ENCODE peak calls at places on chromosomes 2 and 18, in nine cellular contexts. One of them, this sample, is unnamed.

GRCh38 chr2:16093639-16094447 is 153.5 kb downstream of the MYCN start:
- DNase-seq in PC-3: no peak
- DNase-seq in MM.1S: no peak
- DNase-seq in HCT116: no peak
- DNase-seq in endothelial cell of umbilical vein: no peak
- DNase-seq in SK-N-MC: no peak
- DNase-seq in K562: no peak
- DNase-seq in HepG2: peak; percentile 60
- DNase-seq in hepatocyte: peak; percentile 80
- DNase-seq in this sample: no peak

GRCh38 chr18:8501044-8501443 is 108.2 kb upstream of the RAB12 start:
- DNase-seq in PC-3: no peak
- DNase-seq in MM.1S: no peak
- DNase-seq in HCT116: no peak
- DNase-seq in endothelial cell of umbilical vein: no peak
- DNase-seq in SK-N-MC: no peak
- DNase-seq in K562: no peak
- DNase-seq in HepG2: no peak
- DNase-seq in hepatocyte: no peak
- DNase-seq in this sample: no peak

GRCh38 chr2:62774555-62775366 is 69.2 kb downstream of the EHBP1 start:
- DNase-seq in PC-3: peak; percentile 80
- DNase-seq in MM.1S: peak; percentile 36
- DNase-seq in HCT116: peak; percentile 49
- DNase-seq in endothelial cell of umbilical vein: peak; percentile 62
- DNase-seq in SK-N-MC: peak; percentile 37
- DNase-seq in K562: peak; percentile 18
- DNase-seq in HepG2: peak; percentile 78
- DNase-seq in hepatocyte: peak; percentile 65
- DNase-seq in this sample: peak; percentile 21

GRCh38 chr2:118202707-118203303 is 114.5 kb downstream of the INSIG2 start:
- DNase-seq in PC-3: peak; percentile 61
- DNase-seq in MM.1S: peak; percentile 55
- DNase-seq in HCT116: no peak
- DNase-seq in endothelial cell of umbilical vein: peak; percentile 43
- DNase-seq in SK-N-MC: no peak
- DNase-seq in K562: peak; percentile 47
- DNase-seq in HepG2: peak; percentile 54
- DNase-seq in hepatocyte: peak; percentile 67
- DNase-seq in this sample: peak; percentile 76

GRCh38 chr2:36376992-36377738 is 21.6 kb downstream of the CRIM1 start:
- DNase-seq in PC-3: peak; percentile 96
- DNase-seq in MM.1S: no peak
- DNase-seq in HCT116: no peak
- DNase-seq in endothelial cell of umbilical vein: peak; percentile 71
- DNase-seq in SK-N-MC: no peak
- DNase-seq in K562: no peak
- DNase-seq in HepG2: no peak
- DNase-seq in hepatocyte: no peak
- DNase-seq in this sample: no peak

GRCh38 chr2:25088817-25089485 is 47.1 kb downstream of the EFR3B start:
- DNase-seq in PC-3: no peak
- DNase-seq in MM.1S: no peak
- DNase-seq in HCT116: no peak
- DNase-seq in endothelial cell of umbilical vein: no peak
- DNase-seq in SK-N-MC: no peak
- DNase-seq in K562: no peak
- DNase-seq in HepG2: no peak
- DNase-seq in hepatocyte: no peak
- DNase-seq in this sample: peak; percentile 17

GRCh38 chr2:164662066-164662465 is 40.8 kb upstream of the GRB14 start:
- DNase-seq in PC-3: no peak
- DNase-seq in MM.1S: no peak
- DNase-seq in HCT116: no peak
- DNase-seq in endothelial cell of umbilical vein: no peak
- DNase-seq in SK-N-MC: no peak
- DNase-seq in K562: no peak
- DNase-seq in HepG2: no peak
- DNase-seq in hepatocyte: no peak
- DNase-seq in this sample: no peak

GRCh38 chr2:204638795-204639194 is 93.5 kb downstream of the PARD3B start:
- DNase-seq in PC-3: no peak
- DNase-seq in MM.1S: no peak
- DNase-seq in HCT116: no peak
- DNase-seq in endothelial cell of umbilical vein: no peak
- DNase-seq in SK-N-MC: no peak
- DNase-seq in K562: no peak
- DNase-seq in HepG2: no peak
- DNase-seq in hepatocyte: peak; percentile 7
- DNase-seq in this sample: no peak

GRCh38 chr2:45184606-45185005 is 175.4 kb upstream of the SIX2 start:
- DNase-seq in PC-3: peak; percentile 95
- DNase-seq in MM.1S: no peak
- DNase-seq in HCT116: peak; percentile 28
- DNase-seq in endothelial cell of umbilical vein: no peak
- DNase-seq in SK-N-MC: no peak
- DNase-seq in K562: no peak
- DNase-seq in HepG2: no peak
- DNase-seq in hepatocyte: no peak
- DNase-seq in this sample: no peak

GRCh38 chr2:240055177-240055917 is 2.0 kb upstream of the OR6B3 start:
- DNase-seq in PC-3: no peak
- DNase-seq in MM.1S: no peak
- DNase-seq in HCT116: no peak
- DNase-seq in endothelial cell of umbilical vein: no peak
- DNase-seq in SK-N-MC: no peak
- DNase-seq in K562: no peak
- DNase-seq in HepG2: no peak
- DNase-seq in hepatocyte: no peak
- DNase-seq in this sample: no peak

GRCh38 chr2:72544554-72544953 is 281.3 kb downstream of the EXOC6B start:
- DNase-seq in PC-3: no peak
- DNase-seq in MM.1S: no peak
- DNase-seq in HCT116: no peak
- DNase-seq in endothelial cell of umbilical vein: no peak
- DNase-seq in SK-N-MC: no peak
- DNase-seq in K562: no peak
- DNase-seq in HepG2: no peak
- DNase-seq in hepatocyte: no peak
- DNase-seq in this sample: no peak

GRCh38 chr2:25197336-25198208 is 29.2 kb upstream of the POMC start:
- DNase-seq in PC-3: no peak
- DNase-seq in MM.1S: no peak
- DNase-seq in HCT116: no peak
- DNase-seq in endothelial cell of umbilical vein: no peak
- DNase-seq in SK-N-MC: no peak
- DNase-seq in K562: no peak
- DNase-seq in HepG2: no peak
- DNase-seq in hepatocyte: peak; percentile 26
- DNase-seq in this sample: no peak

GRCh38 chr18:9231852-9232476 is 95.4 kb downstream of the ANKRD12 start:
- DNase-seq in PC-3: no peak
- DNase-seq in MM.1S: no peak
- DNase-seq in HCT116: no peak
- DNase-seq in endothelial cell of umbilical vein: no peak
- DNase-seq in SK-N-MC: no peak
- DNase-seq in K562: no peak
- DNase-seq in HepG2: no peak
- DNase-seq in hepatocyte: no peak
- DNase-seq in this sample: no peak

GRCh38 chr2:36413218-36413617 is 57.6 kb downstream of the CRIM1 start:
- DNase-seq in PC-3: no peak
- DNase-seq in MM.1S: no peak
- DNase-seq in HCT116: no peak
- DNase-seq in endothelial cell of umbilical vein: peak; percentile 88
- DNase-seq in SK-N-MC: no peak
- DNase-seq in K562: no peak
- DNase-seq in HepG2: peak; percentile 36
- DNase-seq in hepatocyte: no peak
- DNase-seq in this sample: no peak

GRCh38 chr2:143878131-143878530 is 641.8 kb downstream of the ZEB2 start:
- DNase-seq in PC-3: no peak
- DNase-seq in MM.1S: no peak
- DNase-seq in HCT116: no peak
- DNase-seq in endothelial cell of umbilical vein: no peak
- DNase-seq in SK-N-MC: no peak
- DNase-seq in K562: no peak
- DNase-seq in HepG2: no peak
- DNase-seq in hepatocyte: no peak
- DNase-seq in this sample: peak; percentile 12

GRCh38 chr2:182133195-182133891 is 147.7 kb downstream of the PPP1R1C start:
- DNase-seq in PC-3: peak; percentile 49
- DNase-seq in MM.1S: no peak
- DNase-seq in HCT116: no peak
- DNase-seq in endothelial cell of umbilical vein: peak; percentile 62
- DNase-seq in SK-N-MC: no peak
- DNase-seq in K562: no peak
- DNase-seq in HepG2: no peak
- DNase-seq in hepatocyte: no peak
- DNase-seq in this sample: no peak

GRCh38 chr18:78871631-78872030 is 108.0 kb upstream of the SALL3 start:
- DNase-seq in PC-3: no peak
- DNase-seq in MM.1S: no peak
- DNase-seq in HCT116: no peak
- DNase-seq in endothelial cell of umbilical vein: no peak
- DNase-seq in SK-N-MC: no peak
- DNase-seq in K562: no peak
- DNase-seq in HepG2: no peak
- DNase-seq in hepatocyte: no peak
- DNase-seq in this sample: no peak

GRCh38 chr18:77133051-77133919 is 702 bp upstream of the MBP start:
- DNase-seq in PC-3: peak; percentile 45
- DNase-seq in MM.1S: no peak
- DNase-seq in HCT116: no peak
- DNase-seq in endothelial cell of umbilical vein: no peak
- DNase-seq in SK-N-MC: no peak
- DNase-seq in K562: no peak
- DNase-seq in HepG2: no peak
- DNase-seq in hepatocyte: peak; percentile 72
- DNase-seq in this sample: peak; percentile 52
- TF ChIP-seq EZH2 in PC-3: no peak
- TF ChIP-seq EZH2 in MM.1S: no peak
- TF ChIP-seq EZH2 in HCT116: no peak
- TF ChIP-seq EZH2 in endothelial cell of umbilical vein: no peak
- TF ChIP-seq EZH2 in SK-N-MC: no peak
- TF ChIP-seq EZH2 in K562: no peak
- TF ChIP-seq EZH2 in HepG2: no peak
- TF ChIP-seq EZH2 in hepatocyte: no peak
- TF ChIP-seq EZH2 in this sample: peak; percentile 74

DNA sequence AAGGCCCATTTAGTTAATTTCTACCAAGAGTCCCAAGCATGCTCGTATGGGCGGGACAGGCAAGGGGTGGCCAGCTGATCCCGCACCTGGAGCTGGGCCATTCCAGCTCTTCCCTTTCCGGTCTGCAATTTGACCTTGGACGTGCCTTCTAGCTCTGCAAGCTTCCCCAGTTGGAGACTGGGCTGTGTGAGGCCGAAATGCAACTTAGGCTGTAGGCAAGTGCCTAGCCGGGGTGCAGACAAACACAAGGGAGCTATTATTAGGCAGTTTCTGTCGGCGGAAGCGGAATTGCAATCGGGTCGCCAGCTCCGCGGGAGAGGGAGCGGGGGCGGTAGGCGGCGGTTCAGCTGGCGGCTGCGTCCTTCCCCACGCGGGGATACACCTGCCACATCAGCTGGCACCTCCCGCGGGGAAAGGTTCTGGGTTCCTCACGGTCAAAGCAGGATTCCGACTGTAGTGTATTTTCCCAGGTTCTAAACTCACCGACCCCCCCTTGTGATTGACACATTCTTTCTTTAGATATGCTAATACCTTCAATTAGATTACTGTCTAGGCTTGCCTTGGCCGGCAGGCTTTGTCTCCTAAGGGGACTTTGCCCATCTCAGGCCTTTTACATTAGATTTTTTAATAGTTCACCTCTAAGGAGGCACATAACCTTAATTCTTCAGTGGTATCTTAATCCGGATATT is 17.1 kb upstream of the ZNF532 start:
- DNase-seq in PC-3: no peak
- DNase-seq in MM.1S: no peak
- DNase-seq in HCT116: no peak
- DNase-seq in endothelial cell of umbilical vein: peak; percentile 9
- DNase-seq in SK-N-MC: no peak
- DNase-seq in K562: no peak
- DNase-seq in HepG2: no peak
- DNase-seq in hepatocyte: no peak
- DNase-seq in this sample: peak; percentile 91
- TF ChIP-seq EZH2 in PC-3: no peak
- TF ChIP-seq EZH2 in MM.1S: no peak
- TF ChIP-seq EZH2 in HCT116: no peak
- TF ChIP-seq EZH2 in endothelial cell of umbilical vein: no peak
- TF ChIP-seq EZH2 in SK-N-MC: no peak
- TF ChIP-seq EZH2 in K562: no peak
- TF ChIP-seq EZH2 in HepG2: no peak
- TF ChIP-seq EZH2 in hepatocyte: no peak
- TF ChIP-seq EZH2 in this sample: no peak

GRCh38 chr2:218982312-218983262 is 2.4 kb downstream of the FEV start:
- DNase-seq in PC-3: no peak
- DNase-seq in MM.1S: peak; percentile 4
- DNase-seq in HCT116: no peak
- DNase-seq in endothelial cell of umbilical vein: no peak
- DNase-seq in SK-N-MC: no peak
- DNase-seq in K562: no peak
- DNase-seq in HepG2: no peak
- DNase-seq in hepatocyte: no peak
- DNase-seq in this sample: no peak
- TF ChIP-seq EZH2 in PC-3: no peak
- TF ChIP-seq EZH2 in MM.1S: no peak
- TF ChIP-seq EZH2 in HCT116: no peak
- TF ChIP-seq EZH2 in endothelial cell of umbilical vein: peak; percentile 98
- TF ChIP-seq EZH2 in SK-N-MC: no peak
- TF ChIP-seq EZH2 in K562: no peak
- TF ChIP-seq EZH2 in HepG2: peak; percentile 97
- TF ChIP-seq EZH2 in hepatocyte: no peak
- TF ChIP-seq EZH2 in this sample: peak; percentile 94

DNA sequence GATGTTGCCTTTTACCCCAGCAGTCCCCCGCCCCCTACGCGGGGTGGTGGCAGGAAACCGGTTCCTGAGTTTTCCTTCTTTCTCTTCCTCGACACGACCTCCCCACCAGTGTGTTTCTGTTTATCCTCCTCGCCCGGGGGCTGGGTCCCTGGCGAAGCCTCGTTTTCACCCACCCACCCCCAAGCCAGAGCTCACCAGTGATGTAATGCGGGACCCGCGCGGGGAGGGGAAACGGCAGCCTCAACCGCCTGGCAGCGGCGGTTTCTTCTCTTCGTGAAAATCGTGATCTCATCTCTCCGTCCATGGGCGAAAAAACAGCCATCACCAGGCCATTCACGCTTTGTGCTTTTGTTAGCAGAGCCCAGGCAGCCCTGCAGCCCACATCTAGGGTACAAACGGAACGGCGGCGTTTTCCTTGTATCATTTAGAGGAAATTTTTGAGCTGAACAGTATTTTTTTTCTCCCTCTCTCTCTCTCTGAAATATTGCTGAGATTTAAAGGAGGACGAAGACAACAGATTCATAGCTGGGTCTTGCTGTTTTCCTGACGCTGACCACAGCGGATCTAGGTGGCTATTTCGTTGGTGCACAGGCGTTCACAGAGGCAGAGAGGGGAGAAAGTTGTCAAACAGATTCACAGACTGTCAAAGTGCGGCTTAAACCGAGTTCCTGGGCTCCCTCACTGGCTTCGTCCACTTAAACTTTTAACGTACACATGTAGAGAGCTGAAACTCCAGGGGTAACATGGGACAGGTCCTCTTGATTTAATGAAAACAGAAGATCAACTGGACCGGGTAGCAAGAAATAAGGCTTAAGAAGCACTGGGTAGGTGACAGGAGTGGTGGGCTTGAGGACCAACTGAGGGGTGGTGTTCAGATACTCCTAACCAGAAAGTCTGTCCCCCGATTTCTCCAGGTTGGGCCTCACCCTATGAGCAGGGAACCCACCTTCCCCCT is 21.9 kb upstream of the PAX3 start:
- DNase-seq in PC-3: no peak
- DNase-seq in MM.1S: no peak
- DNase-seq in HCT116: no peak
- DNase-seq in endothelial cell of umbilical vein: peak; percentile 35
- DNase-seq in SK-N-MC: no peak
- DNase-seq in K562: no peak
- DNase-seq in HepG2: no peak
- DNase-seq in hepatocyte: peak; percentile 28
- DNase-seq in this sample: peak; percentile 62
- TF ChIP-seq EZH2 in PC-3: no peak
- TF ChIP-seq EZH2 in MM.1S: no peak
- TF ChIP-seq EZH2 in HCT116: no peak
- TF ChIP-seq EZH2 in endothelial cell of umbilical vein: peak; percentile 89
- TF ChIP-seq EZH2 in SK-N-MC: no peak
- TF ChIP-seq EZH2 in K562: no peak
- TF ChIP-seq EZH2 in HepG2: peak; percentile 91
- TF ChIP-seq EZH2 in hepatocyte: peak; percentile 75
- TF ChIP-seq EZH2 in this sample: peak; percentile 80